ENCODE peak calls at places on chromosomes 5 and 9, in seven cellular contexts. N is heart right ventricle, E is IMR-90, Z is astrocyte, O is gastrocnemius medialis, H is colonic mucosa, S is tibial artery. D is an unnamed sample.

GRCh38 chr9:14616188-14616982 is 76.8 kb downstream of the ZDHHC21 start:
- DNase-seq in E (peak; percentile 73), N (no peak), Z (peak; percentile 38), O (no peak), S (no peak), H (no peak), D (no peak)

GRCh38 chr9:5838884-5839571 is 6.1 kb upstream of the ERMP1 start:
- DNase-seq in E (peak; percentile 64), N (no peak), H (peak; percentile 82), Z (peak; percentile 45), O (peak; percentile 61), S (no peak), D (no peak)

GRCh38 chr9:12771891-12772290 is 2.9 kb upstream of the LURAP1L start:
- DNase-seq in O (no peak), Z (peak; percentile 43), H (no peak), S (no peak), N (no peak), E (peak; percentile 47), D (no peak)

GRCh38 chr9:106771618-106772017 is 91.3 kb upstream of the ZNF462 start:
- DNase-seq in H (no peak), E (no peak), Z (no peak), N (peak; percentile 48), S (no peak), O (peak; percentile 97), D (no peak)

GRCh38 chr9:124780060-124780756 is 3.3 kb downstream of the OLFML2A start:
- DNase-seq in O (peak; percentile 23), H (peak; percentile 18), Z (no peak), S (peak; percentile 47), N (no peak), E (no peak), D (no peak)

GRCh38 chr9:37029776-37030590 is 4.1 kb downstream of the PAX5 start:
- DNase-seq in N (no peak), E (no peak), H (no peak), O (no peak), S (no peak), Z (no peak), D (no peak)

GRCh38 chr9:85258823-85259370 is 482.9 kb downstream of the AGTPBP1 start:
- DNase-seq in Z (peak; percentile 64), N (peak; percentile 50), O (peak; percentile 23), E (no peak), S (peak; percentile 45), H (peak; percentile 50), D (no peak)

GRCh38 chr9:75087279-75087823 is 604 bp downstream of the NMRK1 start:
- DNase-seq in Z (peak; percentile 46), S (no peak), N (peak; percentile 29), H (peak; percentile 56), E (peak; percentile 31), O (peak; percentile 56), D (no peak)

GRCh38 chr5:155938051-155938450 is 388.9 kb upstream of the SGCD start:
- DNase-seq in Z (no peak), N (no peak), O (no peak), E (no peak), H (no peak), S (no peak), D (no peak)

GRCh38 chr9:83509372-83509771 is 28.8 kb downstream of the FRMD3 start:
- DNase-seq in O (no peak), S (no peak), Z (peak; percentile 49), N (peak; percentile 31), H (no peak), E (no peak), D (no peak)

GRCh38 chr9:134530724-134531123 is 110.9 kb upstream of the COL5A1 start:
- DNase-seq in N (no peak), S (no peak), H (no peak), E (no peak), Z (no peak), O (no peak), D (no peak)

DNA sequence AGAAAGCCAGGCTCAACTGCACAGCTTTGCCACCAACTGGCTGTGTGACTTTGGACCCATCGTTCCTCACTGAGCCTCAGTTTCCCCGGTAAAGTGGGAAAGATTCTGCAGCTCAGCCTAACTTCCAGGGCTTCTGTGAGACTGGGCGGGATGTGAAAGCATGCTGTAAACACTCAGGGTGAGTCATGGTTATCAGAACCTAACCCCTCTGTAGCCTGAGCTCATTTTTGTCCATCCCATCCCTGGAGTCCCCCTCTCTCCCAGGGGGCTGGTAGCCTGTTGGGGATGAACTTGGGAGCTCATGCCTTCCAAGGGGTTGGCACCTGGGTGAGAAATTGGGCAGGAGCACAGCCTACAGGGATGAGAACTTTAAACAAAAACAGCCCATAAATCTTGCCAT is 2.3 kb downstream of the CCDC69 start:
- DNase-seq in Z (peak; percentile 9), E (peak; percentile 55), N (no peak), S (no peak), H (no peak), O (peak; percentile 29), D (no peak)
- H3K4me1 ChIP-seq in Z (no peaks in the 10 kb centered on the region), E (peaks cover 5% of the 10 kb centered on the region), N (peaks cover 61% of the 10 kb centered on the region), S (peaks cover 45% of the 10 kb centered on the region), H (no peaks in the 10 kb centered on the region), O (peaks cover 65% of the 10 kb centered on the region), D (peaks cover 47% of the 10 kb centered on the region)

GRCh38 chr5:73218552-73219171 is 45.7 kb downstream of the TMEM174 start:
- DNase-seq in E (peak; percentile 72), S (no peak), H (no peak), Z (peak; percentile 41), O (no peak), N (no peak), D (no peak)
- TF ChIP-seq CTCF in E (peak; percentile 64), S (no peak), H (no peak), Z (peak; percentile 64), O (no peak), N (no peak), D (peak; percentile 32)

GRCh38 chr9:116975119-116975518 is 288.0 kb downstream of the TRIM32 start:
- DNase-seq in Z (no peak), S (no peak), O (no peak), H (no peak), N (no peak), E (no peak), D (no peak)

GRCh38 chr9:116980582-116980981 is 293.5 kb downstream of the TRIM32 start:
- DNase-seq in O (no peak), N (no peak), S (no peak), H (no peak), Z (no peak), E (no peak), D (no peak)

GRCh38 chr9:116984111-116984510 is 297.0 kb downstream of the TRIM32 start:
- DNase-seq in Z (no peak), O (no peak), N (no peak), H (no peak), S (no peak), E (no peak), D (no peak)

GRCh38 chr9:116979461-116979860 is 292.4 kb downstream of the TRIM32 start:
- DNase-seq in E (no peak), N (no peak), Z (no peak), S (no peak), O (no peak), H (no peak), D (no peak)

DNA sequence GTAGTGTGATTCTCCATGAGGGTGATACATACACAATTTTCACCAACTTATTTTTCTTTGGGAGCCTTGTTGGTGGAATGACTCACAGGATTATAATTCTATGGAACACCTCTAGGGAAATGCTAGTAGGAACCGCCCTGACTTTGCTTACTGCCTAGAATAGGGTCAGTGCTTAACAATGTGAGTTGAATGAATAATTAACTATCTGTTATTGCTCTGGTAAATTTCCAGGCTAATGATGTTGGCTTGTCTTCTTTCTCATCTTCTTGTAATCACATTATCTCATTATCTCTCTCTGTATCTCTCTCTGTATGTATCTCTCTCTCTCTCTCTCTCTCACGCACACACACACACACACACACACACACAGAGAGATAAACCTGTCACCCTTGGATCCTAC is 291.1 kb downstream of the TRIM32 start:
- DNase-seq in E (no peak), S (no peak), H (no peak), O (no peak), Z (no peak), N (no peak), D (no peak)
- H3K4me3 ChIP-seq in E (no peak overlapping the region), S (no peak overlapping the region), H (no peak overlapping the region), O (no peak overlapping the region), Z (no peak overlapping the region), N (no peak overlapping the region), D (no peak overlapping the region)

GRCh38 chr5:91865920-91866319 is 482.8 kb upstream of the ARRDC3 start:
- DNase-seq in Z (no peak), H (no peak), N (no peak), S (no peak), E (no peak), O (no peak), D (no peak)
- H3K4me1 ChIP-seq in Z (no peaks in the 10 kb centered on the region), H (no peaks in the 10 kb centered on the region), N (no peaks in the 10 kb centered on the region), S (no peaks in the 10 kb centered on the region), E (no peaks in the 10 kb centered on the region), O (no peaks in the 10 kb centered on the region), D (no peaks in the 10 kb centered on the region)